ENCODE peak calls at places on chromosomes 3 and 15, in nine cellular contexts. X is brain microvascular endothelial cell; E is left cardiac atrium; I is CD8-positive, alpha-beta memory T cell; L is head of caudate nucleus; B is A549; C is adipocyte; A is DMS153; G is fibroblast of the aortic adventitia. Z is an unnamed sample.

GRCh38 chr15:74535388-74536084 is 5.5 kb upstream of the ARID3B start:
- DNase-seq in X (no peak), E (no peak), I (no peak), L (no peak), B (no peak), C (no peak), A (no peak), G (no peak), Z (no peak)

GRCh38 chr3:41893977-41894376 is 67.9 kb downstream of the ULK4 start:
- DNase-seq in X (peak), E (no peak), I (peak), L (no peak), B (peak), C (peak), A (no peak), G (peak), Z (no peak)

GRCh38 chr3:134505485-134505884 is 19.6 kb downstream of the CEP63 start:
- DNase-seq in X (no peak), E (no peak), I (no peak), L (no peak), B (no peak), C (no peak), A (no peak), G (no peak), Z (no peak)

GRCh38 chr3:14434541-14435151 is 32.2 kb downstream of the SLC6A6 start:
- DNase-seq in X (no peak), E (peak), I (no peak), L (no peak), B (no peak), C (no peak), A (no peak), G (no peak), Z (no peak)

GRCh38 chr3:39910135-39910534 is 100.7 kb downstream of the MYRIP start:
- DNase-seq in X (no peak), E (no peak), I (no peak), L (no peak), B (no peak), C (no peak), A (no peak), G (no peak), Z (no peak)

GRCh38 chr15:78712797-78713515 is 71.9 kb upstream of the CHRNB4 start:
- DNase-seq in X (no peak), E (no peak), I (no peak), L (no peak), B (no peak), C (no peak), A (no peak), G (no peak), Z (no peak)

GRCh38 chr15:55224892-55225291 is 28.2 kb upstream of the RSL24D1 start:
- DNase-seq in X (no peak), E (no peak), I (peak), L (no peak), B (no peak), C (no peak), A (no peak), G (no peak), Z (no peak)

GRCh38 chr3:115836944-115837343 is 213.6 kb downstream of the GAP43 start:
- DNase-seq in X (no peak), E (no peak), I (no peak), L (no peak), B (peak), C (peak), A (no peak), G (peak), Z (no peak)

GRCh38 chr3:61788623-61789507 is 227.5 kb downstream of the PTPRG start:
- DNase-seq in X (no peak), E (no peak), I (no peak), L (no peak), B (no peak), C (no peak), A (no peak), G (no peak), Z (no peak)

GRCh38 chr3:184467171-184467570 is 87.3 kb downstream of the CHRD start:
- DNase-seq in X (no peak), E (no peak), I (no peak), L (no peak), B (no peak), C (no peak), A (no peak), G (no peak), Z (no peak)

GRCh38 chr3:110608566-110608965 is 463.1 kb upstream of the NECTIN3 start:
- DNase-seq in X (peak), E (no peak), I (no peak), L (no peak), B (no peak), C (peak), A (no peak), G (peak), Z (no peak)

GRCh38 chr15:39685999-39686613 is 96.5 kb downstream of the FSIP1 start:
- DNase-seq in X (peak), E (no peak), I (peak), L (no peak), B (peak), C (peak), A (no peak), G (peak), Z (peak)

GRCh38 chr3:45957606-45958005 is 14.3 kb downstream of the CXCR6 start:
- DNase-seq in X (no peak), E (no peak), I (no peak), L (peak), B (no peak), C (no peak), A (no peak), G (no peak), Z (no peak)

GRCh38 chr3:36461588-36461987 is 81.3 kb downstream of the STAC start:
- DNase-seq in X (peak), E (no peak), I (no peak), L (no peak), B (no peak), C (peak), A (no peak), G (peak), Z (no peak)

GRCh38 chr15:83919319-83919830 is 265.5 kb downstream of the ADAMTSL3 start:
- DNase-seq in X (no peak), E (no peak), I (no peak), L (no peak), B (no peak), C (no peak), A (no peak), G (no peak), Z (no peak)

GRCh38 chr15:66714543-66714981 is 12.5 kb downstream of the SMAD6 start:
- DNase-seq in X (no peak), E (no peak), I (no peak), L (no peak), B (no peak), C (peak), A (no peak), G (peak), Z (no peak)

GRCh38 chr3:62445267-62445666 is 71.9 kb upstream of the FEZF2 start:
- DNase-seq in X (no peak), E (no peak), I (peak), L (no peak), B (no peak), C (peak), A (no peak), G (peak), Z (no peak)

GRCh38 chr15:90219421-90220141 is 14.2 kb downstream of the CIB1 start:
- DNase-seq in X (no peak), E (no peak), I (peak), L (no peak), B (no peak), C (peak), A (no peak), G (no peak), Z (peak)

GRCh38 chr3:94117729-94118128 is 54.9 kb downstream of the NSUN3 start:
- DNase-seq in X (no peak), E (no peak), I (no peak), L (no peak), B (no peak), C (no peak), A (no peak), G (no peak), Z (no peak)

GRCh38 chr3:129003578-129004112 is 2.5 kb downstream of the EFCC1 start:
- DNase-seq in X (no peak), E (no peak), I (peak), L (peak), B (peak), C (no peak), A (peak), G (no peak), Z (no peak)

GRCh38 chr3:120089089-120089488 is 5.2 kb downstream of the GSK3B start:
- DNase-seq in X (no peak), E (no peak), I (no peak), L (no peak), B (no peak), C (no peak), A (no peak), G (no peak), Z (no peak)

GRCh38 chr15:25739687-25740121 is 123.4 kb downstream of the ATP10A start:
- DNase-seq in X (peak), E (no peak), I (peak), L (no peak), B (peak), C (peak), A (no peak), G (peak), Z (no peak)

GRCh38 chr15:38190501-38190900 is 62.1 kb upstream of the SPRED1 start:
- DNase-seq in X (no peak), E (no peak), I (no peak), L (no peak), B (peak), C (no peak), A (no peak), G (no peak), Z (no peak)

GRCh38 chr3:151946606-151947005 is 73.2 kb downstream of the SUCNR1 start:
- DNase-seq in X (no peak), E (no peak), I (no peak), L (no peak), B (no peak), C (peak), A (no peak), G (no peak), Z (no peak)

GRCh38 chr15:98896002-98896721 is 111.4 kb downstream of the PGPEP1L start:
- DNase-seq in X (peak), E (no peak), I (no peak), L (no peak), B (peak), C (peak), A (no peak), G (peak), Z (peak)

GRCh38 chr15:42070966-42071350 is 23.4 kb downstream of the PLA2G4D start:
- DNase-seq in X (no peak), E (no peak), I (no peak), L (no peak), B (no peak), C (no peak), A (no peak), G (no peak), Z (no peak)

GRCh38 chr3:8369638-8370037 is 132.0 kb upstream of the LMCD1 start:
- DNase-seq in X (no peak), E (no peak), I (no peak), L (no peak), B (no peak), C (no peak), A (no peak), G (no peak), Z (no peak)

GRCh38 chr3:10223676-10224639 is 24.3 kb upstream of the TATDN2 start:
- DNase-seq in X (no peak), E (no peak), I (no peak), L (peak), B (peak), C (no peak), A (no peak), G (no peak), Z (no peak)

GRCh38 chr15:44738340-44738984 is 2.1 kb downstream of the TRIM69 start:
- DNase-seq in X (no peak), E (no peak), I (peak), L (no peak), B (peak), C (peak), A (no peak), G (peak), Z (no peak)

GRCh38 chr3:58696093-58696492 is 29.5 kb upstream of the FAM3D start:
- DNase-seq in X (no peak), E (no peak), I (no peak), L (no peak), B (no peak), C (no peak), A (no peak), G (no peak), Z (no peak)

GRCh38 chr3:129609591-129610169 is 3.2 kb upstream of the PLXND1 start:
- DNase-seq in X (peak), E (no peak), I (no peak), L (no peak), B (no peak), C (peak), A (no peak), G (peak), Z (no peak)

GRCh38 chr3:123638936-123639680 is 54.3 kb upstream of the HACD2 start:
- DNase-seq in X (no peak), E (no peak), I (no peak), L (no peak), B (no peak), C (no peak), A (no peak), G (no peak), Z (no peak)

GRCh38 chr15:78923480-78924360 is 21.1 kb downstream of the CTSH start:
- DNase-seq in X (no peak), E (no peak), I (no peak), L (no peak), B (no peak), C (no peak), A (no peak), G (no peak), Z (no peak)

GRCh38 chr3:16548721-16549120 is 35.2 kb upstream of the RFTN1 start:
- DNase-seq in X (peak), E (no peak), I (no peak), L (no peak), B (no peak), C (peak), A (no peak), G (peak), Z (no peak)

GRCh38 chr3:169764453-169765280 is at the start of gene TERC:
- DNase-seq in X (peak), E (peak), I (peak), L (peak), B (peak), C (peak), A (peak), G (peak), Z (peak)

GRCh38 chr3:156449712-156450574 is 105.0 kb downstream of the SSR3 start:
- DNase-seq in X (peak), E (no peak), I (no peak), L (no peak), B (peak), C (peak), A (peak), G (peak), Z (no peak)

GRCh38 chr15:52018693-52019393 is at the start of gene MAPK6:
- DNase-seq in X (peak), E (peak), I (peak), L (peak), B (peak), C (peak), A (peak), G (peak), Z (peak)

GRCh38 chr15:72782993-72783562 is 480 bp downstream of the ADPGK start:
- DNase-seq in X (no peak), E (peak), I (peak), L (peak), B (no peak), C (peak), A (no peak), G (peak), Z (no peak)